ENCODE peak calls at places on chromosomes 11 and 22, in nine cellular contexts. One of them, this sample, is unnamed.

GRCh38 chr11:5690216-5690615 is 626 bp downstream of the TRIM22 start:
- ATAC-seq in T-helper 17 cell: no peak
- ATAC-seq in stimulated activated naive CD8-positive, alpha-beta T cell treated with anti-CD3 and anti-CD28 coated beads, Interleukin-15, Interleukin-2, amounts not matched to agents 100 U/mL and 50 U/mL, for 24 hours: no peak
- ATAC-seq in activated CD8-positive, alpha-beta T cell treated with anti-CD3 and anti-CD28 coated beads, Interleukin-2, amount 10 ng/mL, durations not matched to agents 7 days and 5 days: no peak
- ATAC-seq in left ventricle myocardium superior: peak
- ATAC-seq in A549: no peak
- ATAC-seq in activated naive CD4-positive, alpha-beta T cell treated with anti-CD3 and anti-CD28 coated beads, Interleukin-2, amount 50 U/mL, for 72 hours: no peak
- ATAC-seq in SK-N-SH treated with all-trans-retinoic acid at 6 μM for 48 hours: peak
- ATAC-seq in upper lobe of right lung: peak
- ATAC-seq in this sample: no peak

GRCh38 chr11:62842171-62842717 is 2.9 kb upstream of the WDR74 start:
- ATAC-seq in upper lobe of right lung: no peak
- ATAC-seq in T-helper 17 cell: no peak
- ATAC-seq in activated naive CD4-positive, alpha-beta T cell treated with anti-CD3 and anti-CD28 coated beads, Interleukin-2, amount 50 U/mL, for 72 hours: no peak
- ATAC-seq in SK-N-SH treated with all-trans-retinoic acid at 6 μM for 48 hours: no peak
- ATAC-seq in left ventricle myocardium superior: peak
- ATAC-seq in A549: no peak
- ATAC-seq in stimulated activated naive CD8-positive, alpha-beta T cell treated with anti-CD3 and anti-CD28 coated beads, Interleukin-15, Interleukin-2, amounts not matched to agents 100 U/mL and 50 U/mL, for 24 hours: no peak
- ATAC-seq in activated CD8-positive, alpha-beta T cell treated with anti-CD3 and anti-CD28 coated beads, Interleukin-2, amount 10 ng/mL, durations not matched to agents 7 days and 5 days: no peak
- ATAC-seq in this sample: no peak

GRCh38 chr22:17637490-17638181 is 921 bp upstream of the BCL2L13 start:
- ATAC-seq in activated CD8-positive, alpha-beta T cell treated with anti-CD3 and anti-CD28 coated beads, Interleukin-2, amount 10 ng/mL, durations not matched to agents 7 days and 5 days: no peak
- ATAC-seq in upper lobe of right lung: no peak
- ATAC-seq in activated naive CD4-positive, alpha-beta T cell treated with anti-CD3 and anti-CD28 coated beads, Interleukin-2, amount 50 U/mL, for 72 hours: no peak
- ATAC-seq in A549: no peak
- ATAC-seq in T-helper 17 cell: no peak
- ATAC-seq in stimulated activated naive CD8-positive, alpha-beta T cell treated with anti-CD3 and anti-CD28 coated beads, Interleukin-15, Interleukin-2, amounts not matched to agents 100 U/mL and 50 U/mL, for 24 hours: no peak
- ATAC-seq in SK-N-SH treated with all-trans-retinoic acid at 6 μM for 48 hours: peak
- ATAC-seq in left ventricle myocardium superior: no peak
- ATAC-seq in this sample: no peak

GRCh38 chr11:46537851-46538295 is 56.0 kb downstream of the AMBRA1 start:
- ATAC-seq in A549: peak
- ATAC-seq in T-helper 17 cell: peak
- ATAC-seq in left ventricle myocardium superior: peak
- ATAC-seq in activated naive CD4-positive, alpha-beta T cell treated with anti-CD3 and anti-CD28 coated beads, Interleukin-2, amount 50 U/mL, for 72 hours: peak
- ATAC-seq in SK-N-SH treated with all-trans-retinoic acid at 6 μM for 48 hours: peak
- ATAC-seq in activated CD8-positive, alpha-beta T cell treated with anti-CD3 and anti-CD28 coated beads, Interleukin-2, amount 10 ng/mL, durations not matched to agents 7 days and 5 days: peak
- ATAC-seq in upper lobe of right lung: peak
- ATAC-seq in stimulated activated naive CD8-positive, alpha-beta T cell treated with anti-CD3 and anti-CD28 coated beads, Interleukin-15, Interleukin-2, amounts not matched to agents 100 U/mL and 50 U/mL, for 24 hours: peak
- ATAC-seq in this sample: peak

GRCh38 chr22:29078869-29079207 is 6.0 kb downstream of the KREMEN1 start:
- ATAC-seq in activated naive CD4-positive, alpha-beta T cell treated with anti-CD3 and anti-CD28 coated beads, Interleukin-2, amount 50 U/mL, for 72 hours: no peak
- ATAC-seq in T-helper 17 cell: no peak
- ATAC-seq in activated CD8-positive, alpha-beta T cell treated with anti-CD3 and anti-CD28 coated beads, Interleukin-2, amount 10 ng/mL, durations not matched to agents 7 days and 5 days: no peak
- ATAC-seq in A549: no peak
- ATAC-seq in upper lobe of right lung: no peak
- ATAC-seq in SK-N-SH treated with all-trans-retinoic acid at 6 μM for 48 hours: no peak
- ATAC-seq in left ventricle myocardium superior: peak
- ATAC-seq in stimulated activated naive CD8-positive, alpha-beta T cell treated with anti-CD3 and anti-CD28 coated beads, Interleukin-15, Interleukin-2, amounts not matched to agents 100 U/mL and 50 U/mL, for 24 hours: no peak
- ATAC-seq in this sample: no peak

GRCh38 chr11:63622318-63622717 is 8.1 kb upstream of the PLAAT3 start:
- ATAC-seq in activated CD8-positive, alpha-beta T cell treated with anti-CD3 and anti-CD28 coated beads, Interleukin-2, amount 10 ng/mL, durations not matched to agents 7 days and 5 days: no peak
- ATAC-seq in activated naive CD4-positive, alpha-beta T cell treated with anti-CD3 and anti-CD28 coated beads, Interleukin-2, amount 50 U/mL, for 72 hours: no peak
- ATAC-seq in SK-N-SH treated with all-trans-retinoic acid at 6 μM for 48 hours: no peak
- ATAC-seq in upper lobe of right lung: peak
- ATAC-seq in stimulated activated naive CD8-positive, alpha-beta T cell treated with anti-CD3 and anti-CD28 coated beads, Interleukin-15, Interleukin-2, amounts not matched to agents 100 U/mL and 50 U/mL, for 24 hours: no peak
- ATAC-seq in left ventricle myocardium superior: peak
- ATAC-seq in T-helper 17 cell: no peak
- ATAC-seq in A549: peak
- ATAC-seq in this sample: no peak

GRCh38 chr11:125626381-125626950 is 1.5 kb downstream of the CHEK1 start:
- ATAC-seq in upper lobe of right lung: no peak
- ATAC-seq in stimulated activated naive CD8-positive, alpha-beta T cell treated with anti-CD3 and anti-CD28 coated beads, Interleukin-15, Interleukin-2, amounts not matched to agents 100 U/mL and 50 U/mL, for 24 hours: peak
- ATAC-seq in A549: peak
- ATAC-seq in T-helper 17 cell: peak
- ATAC-seq in SK-N-SH treated with all-trans-retinoic acid at 6 μM for 48 hours: peak
- ATAC-seq in activated naive CD4-positive, alpha-beta T cell treated with anti-CD3 and anti-CD28 coated beads, Interleukin-2, amount 50 U/mL, for 72 hours: no peak
- ATAC-seq in left ventricle myocardium superior: peak
- ATAC-seq in activated CD8-positive, alpha-beta T cell treated with anti-CD3 and anti-CD28 coated beads, Interleukin-2, amount 10 ng/mL, durations not matched to agents 7 days and 5 days: peak
- ATAC-seq in this sample: peak

GRCh38 chr22:42959472-42960145 is 55.3 kb downstream of the PACSIN2 start:
- ATAC-seq in activated naive CD4-positive, alpha-beta T cell treated with anti-CD3 and anti-CD28 coated beads, Interleukin-2, amount 50 U/mL, for 72 hours: peak
- ATAC-seq in SK-N-SH treated with all-trans-retinoic acid at 6 μM for 48 hours: peak
- ATAC-seq in T-helper 17 cell: no peak
- ATAC-seq in stimulated activated naive CD8-positive, alpha-beta T cell treated with anti-CD3 and anti-CD28 coated beads, Interleukin-15, Interleukin-2, amounts not matched to agents 100 U/mL and 50 U/mL, for 24 hours: peak
- ATAC-seq in A549: peak
- ATAC-seq in activated CD8-positive, alpha-beta T cell treated with anti-CD3 and anti-CD28 coated beads, Interleukin-2, amount 10 ng/mL, durations not matched to agents 7 days and 5 days: peak
- ATAC-seq in upper lobe of right lung: peak
- ATAC-seq in left ventricle myocardium superior: peak
- ATAC-seq in this sample: no peak

GRCh38 chr11:118088531-118088930 is 1.8 kb upstream of the SMIM35 start:
- ATAC-seq in activated CD8-positive, alpha-beta T cell treated with anti-CD3 and anti-CD28 coated beads, Interleukin-2, amount 10 ng/mL, durations not matched to agents 7 days and 5 days: no peak
- ATAC-seq in stimulated activated naive CD8-positive, alpha-beta T cell treated with anti-CD3 and anti-CD28 coated beads, Interleukin-15, Interleukin-2, amounts not matched to agents 100 U/mL and 50 U/mL, for 24 hours: no peak
- ATAC-seq in A549: no peak
- ATAC-seq in SK-N-SH treated with all-trans-retinoic acid at 6 μM for 48 hours: no peak
- ATAC-seq in T-helper 17 cell: peak
- ATAC-seq in upper lobe of right lung: peak
- ATAC-seq in left ventricle myocardium superior: peak
- ATAC-seq in activated naive CD4-positive, alpha-beta T cell treated with anti-CD3 and anti-CD28 coated beads, Interleukin-2, amount 50 U/mL, for 72 hours: no peak
- ATAC-seq in this sample: no peak

GRCh38 chr22:35230839-35231584 is 26.3 kb upstream of the HMGXB4 start:
- ATAC-seq in stimulated activated naive CD8-positive, alpha-beta T cell treated with anti-CD3 and anti-CD28 coated beads, Interleukin-15, Interleukin-2, amounts not matched to agents 100 U/mL and 50 U/mL, for 24 hours: no peak
- ATAC-seq in A549: peak
- ATAC-seq in activated CD8-positive, alpha-beta T cell treated with anti-CD3 and anti-CD28 coated beads, Interleukin-2, amount 10 ng/mL, durations not matched to agents 7 days and 5 days: peak
- ATAC-seq in SK-N-SH treated with all-trans-retinoic acid at 6 μM for 48 hours: peak
- ATAC-seq in left ventricle myocardium superior: no peak
- ATAC-seq in upper lobe of right lung: no peak
- ATAC-seq in activated naive CD4-positive, alpha-beta T cell treated with anti-CD3 and anti-CD28 coated beads, Interleukin-2, amount 50 U/mL, for 72 hours: peak
- ATAC-seq in T-helper 17 cell: peak
- ATAC-seq in this sample: no peak

GRCh38 chr11:117979481-117980211 is 6.5 kb upstream of the IL10RA start:
- ATAC-seq in T-helper 17 cell: peak
- ATAC-seq in stimulated activated naive CD8-positive, alpha-beta T cell treated with anti-CD3 and anti-CD28 coated beads, Interleukin-15, Interleukin-2, amounts not matched to agents 100 U/mL and 50 U/mL, for 24 hours: peak
- ATAC-seq in activated naive CD4-positive, alpha-beta T cell treated with anti-CD3 and anti-CD28 coated beads, Interleukin-2, amount 50 U/mL, for 72 hours: peak
- ATAC-seq in upper lobe of right lung: peak
- ATAC-seq in activated CD8-positive, alpha-beta T cell treated with anti-CD3 and anti-CD28 coated beads, Interleukin-2, amount 10 ng/mL, durations not matched to agents 7 days and 5 days: peak
- ATAC-seq in SK-N-SH treated with all-trans-retinoic acid at 6 μM for 48 hours: no peak
- ATAC-seq in A549: no peak
- ATAC-seq in left ventricle myocardium superior: peak
- ATAC-seq in this sample: peak

GRCh38 chr11:118252688-118253087 is 523 bp upstream of the MPZL3 start:
- ATAC-seq in left ventricle myocardium superior: no peak
- ATAC-seq in activated naive CD4-positive, alpha-beta T cell treated with anti-CD3 and anti-CD28 coated beads, Interleukin-2, amount 50 U/mL, for 72 hours: no peak
- ATAC-seq in activated CD8-positive, alpha-beta T cell treated with anti-CD3 and anti-CD28 coated beads, Interleukin-2, amount 10 ng/mL, durations not matched to agents 7 days and 5 days: no peak
- ATAC-seq in upper lobe of right lung: no peak
- ATAC-seq in A549: no peak
- ATAC-seq in SK-N-SH treated with all-trans-retinoic acid at 6 μM for 48 hours: no peak
- ATAC-seq in stimulated activated naive CD8-positive, alpha-beta T cell treated with anti-CD3 and anti-CD28 coated beads, Interleukin-15, Interleukin-2, amounts not matched to agents 100 U/mL and 50 U/mL, for 24 hours: no peak
- ATAC-seq in T-helper 17 cell: no peak
- ATAC-seq in this sample: peak

GRCh38 chr22:39915295-39915726 is 14.4 kb downstream of the GRAP2 start:
- ATAC-seq in upper lobe of right lung: no peak
- ATAC-seq in activated naive CD4-positive, alpha-beta T cell treated with anti-CD3 and anti-CD28 coated beads, Interleukin-2, amount 50 U/mL, for 72 hours: no peak
- ATAC-seq in T-helper 17 cell: peak
- ATAC-seq in left ventricle myocardium superior: no peak
- ATAC-seq in activated CD8-positive, alpha-beta T cell treated with anti-CD3 and anti-CD28 coated beads, Interleukin-2, amount 10 ng/mL, durations not matched to agents 7 days and 5 days: peak
- ATAC-seq in SK-N-SH treated with all-trans-retinoic acid at 6 μM for 48 hours: no peak
- ATAC-seq in stimulated activated naive CD8-positive, alpha-beta T cell treated with anti-CD3 and anti-CD28 coated beads, Interleukin-15, Interleukin-2, amounts not matched to agents 100 U/mL and 50 U/mL, for 24 hours: no peak
- ATAC-seq in A549: no peak
- ATAC-seq in this sample: peak

GRCh38 chr11:90134420-90135003 is at the start of gene NAALAD2:
- ATAC-seq in activated CD8-positive, alpha-beta T cell treated with anti-CD3 and anti-CD28 coated beads, Interleukin-2, amount 10 ng/mL, durations not matched to agents 7 days and 5 days: peak
- ATAC-seq in activated naive CD4-positive, alpha-beta T cell treated with anti-CD3 and anti-CD28 coated beads, Interleukin-2, amount 50 U/mL, for 72 hours: peak
- ATAC-seq in upper lobe of right lung: peak
- ATAC-seq in A549: peak
- ATAC-seq in stimulated activated naive CD8-positive, alpha-beta T cell treated with anti-CD3 and anti-CD28 coated beads, Interleukin-15, Interleukin-2, amounts not matched to agents 100 U/mL and 50 U/mL, for 24 hours: no peak
- ATAC-seq in left ventricle myocardium superior: peak
- ATAC-seq in T-helper 17 cell: no peak
- ATAC-seq in SK-N-SH treated with all-trans-retinoic acid at 6 μM for 48 hours: peak
- ATAC-seq in this sample: peak

GRCh38 chr22:44890416-44891292 is 119.2 kb downstream of the PHF21B start:
- ATAC-seq in left ventricle myocardium superior: no peak
- ATAC-seq in activated naive CD4-positive, alpha-beta T cell treated with anti-CD3 and anti-CD28 coated beads, Interleukin-2, amount 50 U/mL, for 72 hours: no peak
- ATAC-seq in T-helper 17 cell: no peak
- ATAC-seq in activated CD8-positive, alpha-beta T cell treated with anti-CD3 and anti-CD28 coated beads, Interleukin-2, amount 10 ng/mL, durations not matched to agents 7 days and 5 days: no peak
- ATAC-seq in A549: no peak
- ATAC-seq in SK-N-SH treated with all-trans-retinoic acid at 6 μM for 48 hours: no peak
- ATAC-seq in stimulated activated naive CD8-positive, alpha-beta T cell treated with anti-CD3 and anti-CD28 coated beads, Interleukin-15, Interleukin-2, amounts not matched to agents 100 U/mL and 50 U/mL, for 24 hours: no peak
- ATAC-seq in upper lobe of right lung: no peak
- ATAC-seq in this sample: peak

GRCh38 chr22:30204742-30205111 is 41.8 kb downstream of the LIF start:
- ATAC-seq in upper lobe of right lung: no peak
- ATAC-seq in activated naive CD4-positive, alpha-beta T cell treated with anti-CD3 and anti-CD28 coated beads, Interleukin-2, amount 50 U/mL, for 72 hours: no peak
- ATAC-seq in left ventricle myocardium superior: no peak
- ATAC-seq in A549: no peak
- ATAC-seq in T-helper 17 cell: no peak
- ATAC-seq in stimulated activated naive CD8-positive, alpha-beta T cell treated with anti-CD3 and anti-CD28 coated beads, Interleukin-15, Interleukin-2, amounts not matched to agents 100 U/mL and 50 U/mL, for 24 hours: no peak
- ATAC-seq in activated CD8-positive, alpha-beta T cell treated with anti-CD3 and anti-CD28 coated beads, Interleukin-2, amount 10 ng/mL, durations not matched to agents 7 days and 5 days: no peak
- ATAC-seq in SK-N-SH treated with all-trans-retinoic acid at 6 μM for 48 hours: peak
- ATAC-seq in this sample: no peak

GRCh38 chr22:20145832-20146223 is 5.0 kb downstream of the CCDC188 start:
- ATAC-seq in A549: no peak
- ATAC-seq in activated CD8-positive, alpha-beta T cell treated with anti-CD3 and anti-CD28 coated beads, Interleukin-2, amount 10 ng/mL, durations not matched to agents 7 days and 5 days: no peak
- ATAC-seq in activated naive CD4-positive, alpha-beta T cell treated with anti-CD3 and anti-CD28 coated beads, Interleukin-2, amount 50 U/mL, for 72 hours: no peak
- ATAC-seq in SK-N-SH treated with all-trans-retinoic acid at 6 μM for 48 hours: no peak
- ATAC-seq in T-helper 17 cell: no peak
- ATAC-seq in left ventricle myocardium superior: no peak
- ATAC-seq in upper lobe of right lung: no peak
- ATAC-seq in stimulated activated naive CD8-positive, alpha-beta T cell treated with anti-CD3 and anti-CD28 coated beads, Interleukin-15, Interleukin-2, amounts not matched to agents 100 U/mL and 50 U/mL, for 24 hours: no peak
- ATAC-seq in this sample: no peak

GRCh38 chr11:69466039-69466438 is 15.4 kb upstream of the LINC01488 start:
- ATAC-seq in stimulated activated naive CD8-positive, alpha-beta T cell treated with anti-CD3 and anti-CD28 coated beads, Interleukin-15, Interleukin-2, amounts not matched to agents 100 U/mL and 50 U/mL, for 24 hours: no peak
- ATAC-seq in left ventricle myocardium superior: no peak
- ATAC-seq in activated naive CD4-positive, alpha-beta T cell treated with anti-CD3 and anti-CD28 coated beads, Interleukin-2, amount 50 U/mL, for 72 hours: no peak
- ATAC-seq in activated CD8-positive, alpha-beta T cell treated with anti-CD3 and anti-CD28 coated beads, Interleukin-2, amount 10 ng/mL, durations not matched to agents 7 days and 5 days: no peak
- ATAC-seq in A549: no peak
- ATAC-seq in T-helper 17 cell: no peak
- ATAC-seq in SK-N-SH treated with all-trans-retinoic acid at 6 μM for 48 hours: no peak
- ATAC-seq in upper lobe of right lung: no peak
- ATAC-seq in this sample: no peak

GRCh38 chr22:23395476-23396361 is 184.4 kb downstream of the IGLL1 start:
- ATAC-seq in SK-N-SH treated with all-trans-retinoic acid at 6 μM for 48 hours: no peak
- ATAC-seq in activated naive CD4-positive, alpha-beta T cell treated with anti-CD3 and anti-CD28 coated beads, Interleukin-2, amount 50 U/mL, for 72 hours: no peak
- ATAC-seq in upper lobe of right lung: no peak
- ATAC-seq in stimulated activated naive CD8-positive, alpha-beta T cell treated with anti-CD3 and anti-CD28 coated beads, Interleukin-15, Interleukin-2, amounts not matched to agents 100 U/mL and 50 U/mL, for 24 hours: no peak
- ATAC-seq in left ventricle myocardium superior: no peak
- ATAC-seq in A549: no peak
- ATAC-seq in T-helper 17 cell: no peak
- ATAC-seq in activated CD8-positive, alpha-beta T cell treated with anti-CD3 and anti-CD28 coated beads, Interleukin-2, amount 10 ng/mL, durations not matched to agents 7 days and 5 days: no peak
- ATAC-seq in this sample: no peak

GRCh38 chr11:83923961-83924360 is 637.8 kb upstream of the CCDC90B start:
- ATAC-seq in activated CD8-positive, alpha-beta T cell treated with anti-CD3 and anti-CD28 coated beads, Interleukin-2, amount 10 ng/mL, durations not matched to agents 7 days and 5 days: no peak
- ATAC-seq in T-helper 17 cell: no peak
- ATAC-seq in upper lobe of right lung: no peak
- ATAC-seq in activated naive CD4-positive, alpha-beta T cell treated with anti-CD3 and anti-CD28 coated beads, Interleukin-2, amount 50 U/mL, for 72 hours: no peak
- ATAC-seq in left ventricle myocardium superior: no peak
- ATAC-seq in SK-N-SH treated with all-trans-retinoic acid at 6 μM for 48 hours: no peak
- ATAC-seq in A549: no peak
- ATAC-seq in stimulated activated naive CD8-positive, alpha-beta T cell treated with anti-CD3 and anti-CD28 coated beads, Interleukin-15, Interleukin-2, amounts not matched to agents 100 U/mL and 50 U/mL, for 24 hours: no peak
- ATAC-seq in this sample: no peak

GRCh38 chr11:9675691-9676090 is 11.8 kb downstream of the SWAP70 start:
- ATAC-seq in activated naive CD4-positive, alpha-beta T cell treated with anti-CD3 and anti-CD28 coated beads, Interleukin-2, amount 50 U/mL, for 72 hours: no peak
- ATAC-seq in SK-N-SH treated with all-trans-retinoic acid at 6 μM for 48 hours: no peak
- ATAC-seq in left ventricle myocardium superior: no peak
- ATAC-seq in activated CD8-positive, alpha-beta T cell treated with anti-CD3 and anti-CD28 coated beads, Interleukin-2, amount 10 ng/mL, durations not matched to agents 7 days and 5 days: no peak
- ATAC-seq in T-helper 17 cell: no peak
- ATAC-seq in stimulated activated naive CD8-positive, alpha-beta T cell treated with anti-CD3 and anti-CD28 coated beads, Interleukin-15, Interleukin-2, amounts not matched to agents 100 U/mL and 50 U/mL, for 24 hours: no peak
- ATAC-seq in upper lobe of right lung: no peak
- ATAC-seq in A549: no peak
- ATAC-seq in this sample: no peak

GRCh38 chr22:39472570-39473556 is 16.1 kb downstream of the MGAT3 start:
- ATAC-seq in SK-N-SH treated with all-trans-retinoic acid at 6 μM for 48 hours: no peak
- ATAC-seq in activated CD8-positive, alpha-beta T cell treated with anti-CD3 and anti-CD28 coated beads, Interleukin-2, amount 10 ng/mL, durations not matched to agents 7 days and 5 days: no peak
- ATAC-seq in T-helper 17 cell: peak
- ATAC-seq in A549: no peak
- ATAC-seq in stimulated activated naive CD8-positive, alpha-beta T cell treated with anti-CD3 and anti-CD28 coated beads, Interleukin-15, Interleukin-2, amounts not matched to agents 100 U/mL and 50 U/mL, for 24 hours: no peak
- ATAC-seq in left ventricle myocardium superior: no peak
- ATAC-seq in activated naive CD4-positive, alpha-beta T cell treated with anti-CD3 and anti-CD28 coated beads, Interleukin-2, amount 50 U/mL, for 72 hours: no peak
- ATAC-seq in upper lobe of right lung: peak
- ATAC-seq in this sample: peak

GRCh38 chr22:22593964-22594656 is 35.0 kb upstream of the PRAME start:
- ATAC-seq in upper lobe of right lung: peak
- ATAC-seq in stimulated activated naive CD8-positive, alpha-beta T cell treated with anti-CD3 and anti-CD28 coated beads, Interleukin-15, Interleukin-2, amounts not matched to agents 100 U/mL and 50 U/mL, for 24 hours: peak
- ATAC-seq in T-helper 17 cell: peak
- ATAC-seq in SK-N-SH treated with all-trans-retinoic acid at 6 μM for 48 hours: peak
- ATAC-seq in A549: peak
- ATAC-seq in activated CD8-positive, alpha-beta T cell treated with anti-CD3 and anti-CD28 coated beads, Interleukin-2, amount 10 ng/mL, durations not matched to agents 7 days and 5 days: peak
- ATAC-seq in activated naive CD4-positive, alpha-beta T cell treated with anti-CD3 and anti-CD28 coated beads, Interleukin-2, amount 50 U/mL, for 72 hours: peak
- ATAC-seq in left ventricle myocardium superior: no peak
- ATAC-seq in this sample: peak

GRCh38 chr11:119307974-119308373 is 9.0 kb downstream of the MCAM start:
- ATAC-seq in activated naive CD4-positive, alpha-beta T cell treated with anti-CD3 and anti-CD28 coated beads, Interleukin-2, amount 50 U/mL, for 72 hours: no peak
- ATAC-seq in left ventricle myocardium superior: no peak
- ATAC-seq in stimulated activated naive CD8-positive, alpha-beta T cell treated with anti-CD3 and anti-CD28 coated beads, Interleukin-15, Interleukin-2, amounts not matched to agents 100 U/mL and 50 U/mL, for 24 hours: no peak
- ATAC-seq in SK-N-SH treated with all-trans-retinoic acid at 6 μM for 48 hours: no peak
- ATAC-seq in A549: no peak
- ATAC-seq in upper lobe of right lung: no peak
- ATAC-seq in activated CD8-positive, alpha-beta T cell treated with anti-CD3 and anti-CD28 coated beads, Interleukin-2, amount 10 ng/mL, durations not matched to agents 7 days and 5 days: no peak
- ATAC-seq in T-helper 17 cell: no peak
- ATAC-seq in this sample: no peak

GRCh38 chr11:2374456-2375201 is 2.5 kb upstream of the CD81 start:
- ATAC-seq in stimulated activated naive CD8-positive, alpha-beta T cell treated with anti-CD3 and anti-CD28 coated beads, Interleukin-15, Interleukin-2, amounts not matched to agents 100 U/mL and 50 U/mL, for 24 hours: no peak
- ATAC-seq in T-helper 17 cell: no peak
- ATAC-seq in left ventricle myocardium superior: peak
- ATAC-seq in activated CD8-positive, alpha-beta T cell treated with anti-CD3 and anti-CD28 coated beads, Interleukin-2, amount 10 ng/mL, durations not matched to agents 7 days and 5 days: no peak
- ATAC-seq in A549: no peak
- ATAC-seq in SK-N-SH treated with all-trans-retinoic acid at 6 μM for 48 hours: no peak
- ATAC-seq in activated naive CD4-positive, alpha-beta T cell treated with anti-CD3 and anti-CD28 coated beads, Interleukin-2, amount 50 U/mL, for 72 hours: no peak
- ATAC-seq in upper lobe of right lung: no peak
- ATAC-seq in this sample: no peak

GRCh38 chr11:76347391-76347790 is 33.5 kb downstream of the THAP12 start:
- ATAC-seq in activated naive CD4-positive, alpha-beta T cell treated with anti-CD3 and anti-CD28 coated beads, Interleukin-2, amount 50 U/mL, for 72 hours: no peak
- ATAC-seq in T-helper 17 cell: no peak
- ATAC-seq in left ventricle myocardium superior: no peak
- ATAC-seq in stimulated activated naive CD8-positive, alpha-beta T cell treated with anti-CD3 and anti-CD28 coated beads, Interleukin-15, Interleukin-2, amounts not matched to agents 100 U/mL and 50 U/mL, for 24 hours: no peak
- ATAC-seq in activated CD8-positive, alpha-beta T cell treated with anti-CD3 and anti-CD28 coated beads, Interleukin-2, amount 10 ng/mL, durations not matched to agents 7 days and 5 days: no peak
- ATAC-seq in SK-N-SH treated with all-trans-retinoic acid at 6 μM for 48 hours: no peak
- ATAC-seq in upper lobe of right lung: peak
- ATAC-seq in A549: no peak
- ATAC-seq in this sample: no peak

GRCh38 chr11:75032550-75032935 is 43.8 kb downstream of the NEU3 start:
- ATAC-seq in left ventricle myocardium superior: no peak
- ATAC-seq in activated naive CD4-positive, alpha-beta T cell treated with anti-CD3 and anti-CD28 coated beads, Interleukin-2, amount 50 U/mL, for 72 hours: no peak
- ATAC-seq in SK-N-SH treated with all-trans-retinoic acid at 6 μM for 48 hours: no peak
- ATAC-seq in T-helper 17 cell: no peak
- ATAC-seq in stimulated activated naive CD8-positive, alpha-beta T cell treated with anti-CD3 and anti-CD28 coated beads, Interleukin-15, Interleukin-2, amounts not matched to agents 100 U/mL and 50 U/mL, for 24 hours: no peak
- ATAC-seq in activated CD8-positive, alpha-beta T cell treated with anti-CD3 and anti-CD28 coated beads, Interleukin-2, amount 10 ng/mL, durations not matched to agents 7 days and 5 days: no peak
- ATAC-seq in upper lobe of right lung: no peak
- ATAC-seq in A549: no peak
- ATAC-seq in this sample: no peak

GRCh38 chr22:23263651-23264555 is 83.6 kb downstream of the BCR start:
- ATAC-seq in left ventricle myocardium superior: no peak
- ATAC-seq in SK-N-SH treated with all-trans-retinoic acid at 6 μM for 48 hours: no peak
- ATAC-seq in activated naive CD4-positive, alpha-beta T cell treated with anti-CD3 and anti-CD28 coated beads, Interleukin-2, amount 50 U/mL, for 72 hours: peak
- ATAC-seq in A549: no peak
- ATAC-seq in stimulated activated naive CD8-positive, alpha-beta T cell treated with anti-CD3 and anti-CD28 coated beads, Interleukin-15, Interleukin-2, amounts not matched to agents 100 U/mL and 50 U/mL, for 24 hours: peak
- ATAC-seq in upper lobe of right lung: peak
- ATAC-seq in T-helper 17 cell: peak
- ATAC-seq in activated CD8-positive, alpha-beta T cell treated with anti-CD3 and anti-CD28 coated beads, Interleukin-2, amount 10 ng/mL, durations not matched to agents 7 days and 5 days: peak
- ATAC-seq in this sample: peak

GRCh38 chr11:11426226-11426915 is 73.3 kb upstream of the CSNK2A3 start:
- ATAC-seq in left ventricle myocardium superior: peak
- ATAC-seq in T-helper 17 cell: no peak
- ATAC-seq in stimulated activated naive CD8-positive, alpha-beta T cell treated with anti-CD3 and anti-CD28 coated beads, Interleukin-15, Interleukin-2, amounts not matched to agents 100 U/mL and 50 U/mL, for 24 hours: no peak
- ATAC-seq in activated CD8-positive, alpha-beta T cell treated with anti-CD3 and anti-CD28 coated beads, Interleukin-2, amount 10 ng/mL, durations not matched to agents 7 days and 5 days: no peak
- ATAC-seq in upper lobe of right lung: no peak
- ATAC-seq in activated naive CD4-positive, alpha-beta T cell treated with anti-CD3 and anti-CD28 coated beads, Interleukin-2, amount 50 U/mL, for 72 hours: no peak
- ATAC-seq in SK-N-SH treated with all-trans-retinoic acid at 6 μM for 48 hours: no peak
- ATAC-seq in A549: no peak
- ATAC-seq in this sample: no peak

GRCh38 chr11:66421492-66422205 is 814 bp downstream of the NPAS4 start:
- ATAC-seq in SK-N-SH treated with all-trans-retinoic acid at 6 μM for 48 hours: peak
- ATAC-seq in activated CD8-positive, alpha-beta T cell treated with anti-CD3 and anti-CD28 coated beads, Interleukin-2, amount 10 ng/mL, durations not matched to agents 7 days and 5 days: peak
- ATAC-seq in upper lobe of right lung: peak
- ATAC-seq in T-helper 17 cell: peak
- ATAC-seq in activated naive CD4-positive, alpha-beta T cell treated with anti-CD3 and anti-CD28 coated beads, Interleukin-2, amount 50 U/mL, for 72 hours: peak
- ATAC-seq in A549: peak
- ATAC-seq in stimulated activated naive CD8-positive, alpha-beta T cell treated with anti-CD3 and anti-CD28 coated beads, Interleukin-15, Interleukin-2, amounts not matched to agents 100 U/mL and 50 U/mL, for 24 hours: peak
- ATAC-seq in left ventricle myocardium superior: peak
- ATAC-seq in this sample: peak

GRCh38 chr11:9651899-9652748 is 11.8 kb upstream of the SWAP70 start:
- ATAC-seq in A549: no peak
- ATAC-seq in upper lobe of right lung: peak
- ATAC-seq in activated CD8-positive, alpha-beta T cell treated with anti-CD3 and anti-CD28 coated beads, Interleukin-2, amount 10 ng/mL, durations not matched to agents 7 days and 5 days: no peak
- ATAC-seq in T-helper 17 cell: no peak
- ATAC-seq in SK-N-SH treated with all-trans-retinoic acid at 6 μM for 48 hours: no peak
- ATAC-seq in activated naive CD4-positive, alpha-beta T cell treated with anti-CD3 and anti-CD28 coated beads, Interleukin-2, amount 50 U/mL, for 72 hours: no peak
- ATAC-seq in stimulated activated naive CD8-positive, alpha-beta T cell treated with anti-CD3 and anti-CD28 coated beads, Interleukin-15, Interleukin-2, amounts not matched to agents 100 U/mL and 50 U/mL, for 24 hours: no peak
- ATAC-seq in left ventricle myocardium superior: no peak
- ATAC-seq in this sample: no peak

This sample was measured in stimulated activated memory B cell treated with anti-CD40 and anti-IgM and Interleukin-4, amounts not matched to agents 10 μg/mL and 1 μg/mL and 100 μg/mL, for 72 hours.